ENCODE peak calls at places on chromosomes 5 and 9, in ten cellular contexts. F is spleen, O is aorta, N is foreskin fibroblast, H is GM12865, T is cardiac muscle cell, P is pancreas, L is A172, G is AG09309, X is H54. R is an unnamed sample.

GRCh38 chr5:122323738-122324137 is 11.7 kb downstream of the SNCAIP start:
- DNase-seq in F (no peak), O (no peak), N (no peak), H (no peak), T (no peak), P (no peak), L (no peak), G (no peak), X (no peak), R (no peak)

GRCh38 chr9:136089697-136090045 is 5.4 kb downstream of the NACC2 start:
- DNase-seq in F (no peak), O (no peak), N (peak), H (peak), T (no peak), P (no peak), L (no peak), G (no peak), X (no peak), R (no peak)

GRCh38 chr5:6504677-6505414 is 56.2 kb downstream of the UBE2QL1 start:
- DNase-seq in F (no peak), O (no peak), N (peak), H (no peak), T (no peak), P (no peak), L (peak), G (no peak), X (no peak), R (no peak)

GRCh38 chr5:125093776-125094175 is 347.3 kb upstream of the ZNF608 start:
- DNase-seq in F (no peak), O (no peak), N (peak), H (no peak), T (no peak), P (no peak), L (peak), G (peak), X (peak), R (no peak)

GRCh38 chr5:173802670-173803165 is 85.4 kb upstream of the CPEB4 start:
- DNase-seq in F (peak), O (no peak), N (peak), H (no peak), T (no peak), P (no peak), L (no peak), G (no peak), X (no peak), R (no peak)

GRCh38 chr9:3337515-3337914 is 188.3 kb downstream of the RFX3 start:
- DNase-seq in F (no peak), O (no peak), N (peak), H (no peak), T (peak), P (no peak), L (peak), G (peak), X (peak), R (peak)

GRCh38 chr5:85647349-85648127 is 970.2 kb upstream of the COX7C start:
- DNase-seq in F (no peak), O (no peak), N (no peak), H (no peak), T (no peak), P (peak), L (no peak), G (no peak), X (no peak), R (no peak)

GRCh38 chr9:35814106-35814840 is 569 bp downstream of the HINT2 start:
- DNase-seq in F (peak), O (peak), N (peak), H (peak), T (peak), P (peak), L (peak), G (no peak), X (no peak), R (peak)

GRCh38 chr9:35338086-35338485 is 151.8 kb upstream of the RUSC2 start:
- DNase-seq in F (no peak), O (no peak), N (no peak), H (no peak), T (no peak), P (no peak), L (no peak), G (no peak), X (no peak), R (no peak)

GRCh38 chr5:159518361-159518760 is 188.1 kb upstream of the IL12B start:
- DNase-seq in F (no peak), O (no peak), N (peak), H (no peak), T (no peak), P (no peak), L (no peak), G (no peak), X (no peak), R (no peak)

GRCh38 chr5:20466507-20466906 is 478.5 kb upstream of the CDH18 start:
- DNase-seq in F (no peak), O (no peak), N (no peak), H (no peak), T (no peak), P (no peak), L (no peak), G (no peak), X (no peak), R (no peak)

GRCh38 chr5:5275211-5275610 is 135.1 kb downstream of the ADAMTS16 start:
- DNase-seq in F (no peak), O (no peak), N (no peak), H (no peak), T (no peak), P (no peak), L (no peak), G (no peak), X (no peak), R (no peak)

GRCh38 chr5:180799902-180800801 is 2.5 kb downstream of the MGAT1 start:
- DNase-seq in F (no peak), O (no peak), N (peak), H (no peak), T (no peak), P (no peak), L (peak), G (peak), X (peak), R (no peak)

GRCh38 chr9:129270205-129270604 is 92.1 kb upstream of the IER5L start:
- DNase-seq in F (peak), O (peak), N (no peak), H (peak), T (no peak), P (no peak), L (no peak), G (no peak), X (no peak), R (peak)

GRCh38 chr9:3516667-3517330 is 9.0 kb downstream of the RFX3 start:
- DNase-seq in F (no peak), O (no peak), N (no peak), H (no peak), T (no peak), P (no peak), L (no peak), G (no peak), X (no peak), R (no peak)

GRCh38 chr5:175795959-175796358 is 75.4 kb upstream of the CPLX2 start:
- DNase-seq in F (no peak), O (no peak), N (no peak), H (no peak), T (no peak), P (no peak), L (no peak), G (no peak), X (no peak), R (no peak)

GRCh38 chr5:417301-417700 is 25.7 kb upstream of the EXOC3 start:
- DNase-seq in F (no peak), O (peak), N (no peak), H (no peak), T (no peak), P (no peak), L (no peak), G (no peak), X (no peak), R (no peak)

GRCh38 chr5:142542906-142543305 is 143.0 kb downstream of the FGF1 start:
- DNase-seq in F (no peak), O (no peak), N (peak), H (no peak), T (no peak), P (no peak), L (no peak), G (no peak), X (no peak), R (no peak)

GRCh38 chr9:133000842-133001241 is 22.3 kb downstream of the GFI1B start:
- DNase-seq in F (peak), O (no peak), N (no peak), H (no peak), T (no peak), P (no peak), L (no peak), G (no peak), X (no peak), R (no peak)

R was measured in stimulated activated naive CD8-positive, alpha-beta T cell treated with anti-CD3 and anti-CD28 coated beads, Interleukin-15, Interleukin-2, amounts not matched to agents 100 U/mL and 50 U/mL, for 24 hours.